ENCODE peak calls at places on chromosomes 13 and 19, in six cellular contexts. M, T, R, F, O and Q are unnamed samples.

GRCh38 chr13:32951580-32951979 is 64.6 kb upstream of the KL start:
- DNase-seq in M (no peak), T (no peak), R (no peak), F (no peak), O (no peak), Q (no peak)

GRCh38 chr13:98976941-98977340 is 923 bp downstream of the DOCK9 start:
- DNase-seq in M (no peak), T (no peak), R (no peak), F (no peak), O (peak), Q (no peak)

GRCh38 chr19:30333291-30334065 is 38.7 kb upstream of the ZNF536 start:
- DNase-seq in M (no peak), T (no peak), R (no peak), F (no peak), O (no peak), Q (no peak)

GRCh38 chr13:21696865-21697448 is 26.1 kb downstream of the FGF9 start:
- DNase-seq in M (no peak), T (no peak), R (no peak), F (no peak), O (no peak), Q (no peak)

GRCh38 chr13:52455677-52456041 is 381 bp downstream of the CKAP2 start:
- DNase-seq in M (peak), T (peak), R (peak), F (peak), O (peak), Q (peak)

GRCh38 chr19:7078007-7078406 is 8.5 kb downstream of the ZNF557 start:
- DNase-seq in M (no peak), T (no peak), R (no peak), F (no peak), O (no peak), Q (no peak)

GRCh38 chr13:46655727-46656180 is 102.8 kb downstream of the LRCH1 start:
- DNase-seq in M (no peak), T (no peak), R (no peak), F (no peak), O (peak), Q (no peak)

GRCh38 chr13:52891685-52892084 is 43.2 kb upstream of the PCDH8 start:
- DNase-seq in M (no peak), T (no peak), R (no peak), F (no peak), O (no peak), Q (no peak)

GRCh38 chr13:21234537-21234936 is 58.1 kb downstream of the MRPL57 start:
- DNase-seq in M (peak), T (no peak), R (no peak), F (no peak), O (no peak), Q (no peak)

GRCh38 chr13:51869921-51870320 is 8.2 kb downstream of the CCDC70 start:
- DNase-seq in M (no peak), T (no peak), R (no peak), F (no peak), O (no peak), Q (no peak)

GRCh38 chr13:57425531-57425930 is 206.0 kb upstream of the PCDH17 start:
- DNase-seq in M (no peak), T (no peak), R (no peak), F (no peak), O (no peak), Q (no peak)

GRCh38 chr19:33110201-33110910 is 21.6 kb upstream of the WDR88 start:
- DNase-seq in M (no peak), T (no peak), R (no peak), F (peak), O (peak), Q (no peak)

GRCh38 chr13:66657165-66657895 is 572.8 kb downstream of the PCDH9 start:
- DNase-seq in M (peak), T (peak), R (no peak), F (peak), O (peak), Q (peak)

GRCh38 chr13:110517505-110518149 is 43.9 kb downstream of the RAB20 start:
- DNase-seq in M (no peak), T (no peak), R (no peak), F (no peak), O (peak), Q (no peak)

GRCh38 chr19:54172764-54173699 is at the start of gene TMC4:
- DNase-seq in M (peak), T (no peak), R (peak), F (no peak), O (no peak), Q (peak)

GRCh38 chr19:58364127-58364526 is 1.6 kb upstream of the ZNF497 start:
- DNase-seq in M (no peak), T (no peak), R (no peak), F (no peak), O (no peak), Q (no peak)

GRCh38 chr13:79090552-79091159 is 315.4 kb downstream of the RBM26 start:
- DNase-seq in M (no peak), T (no peak), R (no peak), F (no peak), O (no peak), Q (no peak)

GRCh38 chr19:35991731-35992450 is 3.1 kb upstream of the SDHAF1 start:
- DNase-seq in M (no peak), T (no peak), R (no peak), F (no peak), O (no peak), Q (no peak)

GRCh38 chr13:50731400-50731799 is 112.1 kb downstream of the DLEU7 start:
- DNase-seq in M (no peak), T (no peak), R (no peak), F (peak), O (peak), Q (no peak)

GRCh38 chr13:112968380-112968909 is 569 bp upstream of the MCF2L start:
- DNase-seq in M (peak), T (peak), R (no peak), F (no peak), O (no peak), Q (peak)

GRCh38 chr13:101417043-101417406 is 717 bp upstream of the NALCN start:
- DNase-seq in M (peak), T (no peak), R (no peak), F (no peak), O (peak), Q (no peak)

GRCh38 chr19:35419046-35419445 is 29.0 kb upstream of the FFAR2 start:
- DNase-seq in M (no peak), T (no peak), R (no peak), F (no peak), O (no peak), Q (no peak)

GRCh38 chr19:8702350-8702749 is 3.8 kb upstream of the ACTL9 start:
- DNase-seq in M (no peak), T (no peak), R (no peak), F (no peak), O (no peak), Q (no peak)

GRCh38 chr19:42113641-42114348 is 18.5 kb downstream of the POU2F2 start:
- DNase-seq in M (peak), T (no peak), R (peak), F (peak), O (peak), Q (no peak)

GRCh38 chr13:102659168-102659713 is 35.6 kb downstream of the METTL21C start:
- DNase-seq in M (no peak), T (no peak), R (no peak), F (no peak), O (no peak), Q (no peak)

GRCh38 chr13:114118763-114119123 is 13.7 kb downstream of the RASA3 start:
- DNase-seq in M (peak), T (no peak), R (no peak), F (peak), O (peak), Q (no peak)

GRCh38 chr13:40109324-40109958 is 454.0 kb downstream of the COG6 start:
- DNase-seq in M (peak), T (no peak), R (no peak), F (peak), O (peak), Q (no peak)

GRCh38 chr13:44048326-44048725 is 168.6 kb downstream of the LACC1 start:
- DNase-seq in M (peak), T (no peak), R (no peak), F (no peak), O (peak), Q (no peak)

GRCh38 chr13:48873081-48873480 is 102.6 kb upstream of the FNDC3A start:
- DNase-seq in M (no peak), T (no peak), R (no peak), F (no peak), O (no peak), Q (no peak)

GRCh38 chr13:33639158-33639557 is 178.8 kb upstream of the RFC3 start:
- DNase-seq in M (no peak), T (no peak), R (no peak), F (peak), O (peak), Q (peak)

GRCh38 chr13:40464991-40465390 is 201.4 kb downstream of the FOXO1 start:
- DNase-seq in M (no peak), T (no peak), R (no peak), F (no peak), O (no peak), Q (no peak)

GRCh38 chr19:45146251-45146650 is 14.5 kb downstream of the NKPD1 start:
- DNase-seq in M (no peak), T (no peak), R (no peak), F (no peak), O (no peak), Q (no peak)

GRCh38 chr19:57537953-57538547 is 10.9 kb downstream of the ZNF549 start:
- DNase-seq in M (no peak), T (no peak), R (no peak), F (no peak), O (peak), Q (no peak)

GRCh38 chr19:30870861-30871260 is 478.4 kb downstream of the TSHZ3 start:
- DNase-seq in M (no peak), T (no peak), R (peak), F (no peak), O (peak), Q (no peak)

GRCh38 chr19:2811221-2811722 is 8.4 kb upstream of the ZNF554 start:
- DNase-seq in M (no peak), T (no peak), R (no peak), F (no peak), O (no peak), Q (peak)